ENCODE peak calls at places on chromosome 19, in four cellular contexts. H is cardiac muscle cell, O is fibroblast of the aortic adventitia, K is lower leg skin. G is an unnamed sample.

GRCh38 chr19:8610041-8610927 is at the start of gene ADAMTS10:
- DNase-seq in H (peak; percentile 69), O (peak; percentile 47), K (peak; percentile 89), G (no peak)

GRCh38 chr19:35291259-35291658 is 702 bp upstream of the MAG start:
- DNase-seq in H (no peak), O (no peak), K (no peak), G (no peak)

GRCh38 chr19:12646551-12646950 is 20.0 kb downstream of the MAN2B1 start:
- DNase-seq in H (no peak), O (no peak), K (no peak), G (no peak)

GRCh38 chr19:46351241-46352041 is 4.6 kb downstream of the PPP5C start:
- DNase-seq in H (no peak), O (peak; percentile 67), K (no peak), G (no peak)

GRCh38 chr19:4543444-4543843 is 3.6 kb upstream of the LRG1 start:
- DNase-seq in H (no peak), O (no peak), K (no peak), G (no peak)

GRCh38 chr19:55546822-55547614 is 1.7 kb upstream of the SBK3 start:
- DNase-seq in H (no peak), O (peak; percentile 51), K (peak; percentile 94), G (no peak)

GRCh38 chr19:19319725-19320361 is 466 bp downstream of the SUGP1 start:
- DNase-seq in H (no peak), O (no peak), K (no peak), G (no peak)

GRCh38 chr19:15432629-15433518 is 14.1 kb upstream of the AKAP8L start:
- DNase-seq in H (peak; percentile 96), O (peak; percentile 82), K (peak; percentile 96), G (peak; percentile 95)

GRCh38 chr19:15283141-15283885 is 49.0 kb downstream of the BRD4 start:
- DNase-seq in H (peak; percentile 19), O (peak; percentile 83), K (no peak), G (no peak)

GRCh38 chr19:41319500-41320184 is 9.7 kb downstream of the CCDC97 start:
- DNase-seq in H (no peak), O (no peak), K (no peak), G (no peak)

GRCh38 chr19:28170066-28170465 is 1042.9 kb downstream of the UQCRFS1 start:
- DNase-seq in H (no peak), O (no peak), K (no peak), G (no peak)

GRCh38 chr19:3535235-3535921 is 3.6 kb upstream of the TEKTIP1 start:
- DNase-seq in H (no peak), O (no peak), K (no peak), G (no peak)

GRCh38 chr19:23949611-23950010 is 34.9 kb downstream of the ZNF726 start:
- DNase-seq in H (no peak), O (no peak), K (no peak), G (no peak)

GRCh38 chr19:29858000-29858596 is 46.3 kb downstream of the CCNE1 start:
- DNase-seq in H (peak; percentile 54), O (no peak), K (no peak), G (no peak)

GRCh38 chr19:2151339-2152229 is at the start of gene AP3D1:
- DNase-seq in H (peak; percentile 100), O (peak; percentile 99), K (peak; percentile 100), G (peak; percentile 100)
- TF ChIP-seq CTCF in H (no peak), O (no peak), K (no peak), G (no peak)

GRCh38 chr19:11225815-11226214 is 13.6 kb upstream of the ANGPTL8 start:
- DNase-seq in H (no peak), O (no peak), K (no peak), G (no peak)

GRCh38 chr19:11226716-11227166 is 12.7 kb upstream of the ANGPTL8 start:
- DNase-seq in H (no peak), O (no peak), K (no peak), G (no peak)

GRCh38 chr19:11225172-11225571 is 14.2 kb upstream of the ANGPTL8 start:
- DNase-seq in H (no peak), O (no peak), K (no peak), G (no peak)

GRCh38 chr19:11224429-11224828 is 15.0 kb upstream of the ANGPTL8 start:
- DNase-seq in H (no peak), O (no peak), K (no peak), G (no peak)

GRCh38 chr19:11227201-11227886 is 12.1 kb upstream of the ANGPTL8 start:
- DNase-seq in H (no peak), O (no peak), K (no peak), G (no peak)
- TF ChIP-seq CTCF in H (no peak), O (no peak), K (no peak), G (no peak)

DNA sequence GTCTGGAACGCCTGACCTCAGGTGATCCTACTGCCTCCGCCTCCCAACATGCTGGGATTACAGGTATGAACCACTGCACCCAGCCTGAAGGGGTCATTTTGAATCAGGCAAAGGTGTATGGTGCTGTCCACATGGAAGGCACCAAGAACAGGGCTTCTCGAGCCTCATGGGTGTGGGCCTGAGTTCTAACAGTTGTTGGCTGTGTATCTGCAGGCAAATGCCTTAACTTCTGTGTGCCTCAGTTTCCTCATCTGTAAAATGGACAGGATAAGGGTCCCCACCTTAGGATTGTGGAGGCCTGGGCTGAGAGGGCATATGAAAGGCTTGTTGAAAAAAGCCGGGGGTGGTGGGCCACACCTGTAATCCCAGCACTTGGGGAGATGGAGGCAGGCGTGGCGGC is 9.2 kb downstream of the AP1M2 start:
- DNase-seq in H (no peak), O (no peak), K (no peak), G (no peak)
- TF ChIP-seq CTCF in H (no peak), O (no peak), K (no peak), G (no peak)

GRCh38 chr19:36488816-36489138 is 584 bp downstream of the ZNF566 start:
- DNase-seq in H (peak; percentile 14), O (no peak), K (no peak), G (no peak)
- TF ChIP-seq CTCF in H (no peak), O (no peak), K (no peak), G (no peak)

DNA sequence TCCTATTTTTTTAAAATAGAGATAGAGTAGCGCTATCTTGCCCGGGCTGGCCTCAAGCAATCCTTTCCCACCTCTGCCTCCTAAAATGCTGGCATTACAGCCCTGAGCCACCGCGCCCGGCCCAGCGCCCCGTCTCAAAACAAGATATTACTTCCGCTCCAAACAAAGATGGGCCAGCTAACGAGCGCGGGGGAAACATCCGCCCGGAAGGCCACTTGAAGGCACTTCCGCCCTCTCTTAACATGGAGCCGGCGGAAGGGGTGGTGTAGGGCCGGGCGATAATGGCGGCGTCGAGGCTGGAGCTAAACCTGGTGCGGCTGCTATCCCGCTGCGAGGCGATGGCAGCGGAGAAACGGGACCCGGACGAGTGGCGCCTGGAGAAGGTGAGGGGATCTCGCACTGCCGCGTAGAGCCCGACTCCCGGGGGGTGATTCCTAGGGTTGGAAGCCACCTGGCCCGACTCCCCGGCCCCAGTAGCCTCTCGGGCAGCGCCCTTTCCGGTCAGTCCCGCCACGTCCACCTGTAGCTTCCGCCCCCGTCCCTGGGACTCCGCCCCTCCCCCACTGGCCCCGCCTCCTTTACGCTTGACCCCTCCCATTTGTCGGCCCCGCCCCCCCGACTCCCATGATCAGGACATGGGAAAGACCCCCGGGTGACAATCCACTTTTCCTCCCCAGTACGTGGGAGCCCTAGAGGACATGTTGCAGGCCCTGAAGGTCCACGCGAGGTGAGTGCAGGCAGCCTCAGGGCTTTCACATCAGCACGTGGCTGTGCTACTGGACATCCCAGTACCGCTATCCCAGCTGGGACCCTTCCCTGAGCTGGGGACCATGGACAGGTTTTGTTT is at the start of gene USE1:
- DNase-seq in H (peak; percentile 94), O (peak; percentile 89), K (peak; percentile 98), G (peak; percentile 90)
- TF ChIP-seq CTCF in H (no peak), O (no peak), K (no peak), G (no peak)

GRCh38 chr19:2424686-2425621 is 2.4 kb downstream of the TIMM13 start:
- DNase-seq in H (peak; percentile 65), O (peak; percentile 67), K (peak; percentile 88), G (no peak)
- TF ChIP-seq CTCF in H (peak; percentile 43), O (peak; percentile 57), K (no peak), G (peak; percentile 65)

DNA sequence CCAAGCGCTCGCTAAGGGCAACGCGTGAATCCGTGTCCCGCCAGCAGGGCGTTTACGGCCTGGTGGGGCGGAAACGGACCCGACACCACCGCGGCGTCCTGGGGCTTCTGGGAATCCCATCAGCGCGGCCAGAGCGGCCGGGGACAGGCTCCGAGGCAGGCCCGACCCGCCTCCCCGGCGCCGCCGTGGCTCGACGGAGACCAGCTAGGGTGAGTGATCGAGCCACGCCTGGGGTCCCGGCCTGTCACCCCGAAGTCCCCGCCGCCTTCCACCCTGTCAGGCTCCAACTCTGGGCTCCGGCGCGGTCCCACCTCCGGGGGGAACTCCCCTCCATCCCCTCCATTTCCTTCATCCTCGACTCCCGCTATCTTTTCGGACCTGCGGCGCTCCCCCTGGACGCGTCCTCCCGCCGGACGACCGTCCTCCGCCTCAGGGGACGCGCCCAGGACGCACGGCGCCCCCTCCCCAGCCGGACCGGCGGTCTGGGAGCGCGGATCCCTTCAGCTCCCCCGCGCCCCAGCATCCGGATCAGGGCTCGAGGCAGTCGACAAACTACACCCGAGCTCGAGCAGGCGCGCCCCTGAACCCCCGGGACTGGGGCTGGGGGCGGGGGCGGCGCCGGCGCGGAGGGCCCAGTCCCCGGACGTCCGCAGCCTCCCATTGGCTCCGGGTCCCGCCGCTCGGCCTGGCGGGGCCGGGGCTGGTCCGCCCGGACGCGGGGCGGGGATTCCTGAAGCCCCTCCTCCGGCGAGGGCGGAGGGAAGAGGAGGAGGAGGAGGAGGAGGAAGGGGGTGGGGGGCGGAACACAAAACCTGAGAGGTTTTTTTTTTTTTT is 643 bp upstream of the BICRA start:
- DNase-seq in H (peak; percentile 96), O (peak; percentile 90), K (peak; percentile 98), G (peak; percentile 99)
- TF ChIP-seq CTCF in H (no peak), O (peak; percentile 45), K (no peak), G (peak; percentile 58)

DNA sequence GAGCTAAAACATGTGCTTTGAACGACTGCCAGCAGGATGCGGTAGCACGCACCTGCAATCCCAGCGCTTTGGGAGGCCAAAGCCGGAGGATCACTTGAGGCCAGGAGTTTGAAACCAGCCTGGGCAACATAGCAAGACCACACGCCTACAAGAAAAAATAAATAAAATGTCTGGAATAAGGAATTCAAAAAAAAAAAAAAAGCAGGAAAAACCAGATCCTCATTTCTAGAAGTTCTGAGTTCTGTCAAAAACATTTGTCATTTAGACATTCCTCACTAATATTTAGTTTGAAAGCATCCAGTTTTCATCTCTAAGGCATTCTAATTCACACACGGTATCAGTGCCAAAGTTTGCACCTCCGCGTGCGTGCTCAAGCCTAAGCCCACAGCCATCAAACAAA is 36.9 kb upstream of the USE1 start:
- DNase-seq in H (no peak), O (no peak), K (no peak), G (no peak)
- TF ChIP-seq CTCF in H (no peak), O (no peak), K (no peak), G (no peak)